ENCODE peak calls at places on chromosomes 13 and 19, in four cellular contexts. N, R, Y and Z are unnamed samples.

GRCh38 chr19:40741527-40742390 is 8.5 kb downstream of the ACTMAP start:
- DNase-seq in N (peak; percentile 13), R (no peak), Y (no peak), Z (no peak)

GRCh38 chr19:44735011-44735410 is 13.5 kb upstream of the BCL3 start:
- DNase-seq in N (no peak), R (no peak), Y (no peak), Z (no peak)

GRCh38 chr19:38061294-38061693 is 154.3 kb downstream of the SIPA1L3 start:
- DNase-seq in N (no peak), R (no peak), Y (no peak), Z (peak; percentile 95)

GRCh38 chr19:49546825-49547565 is 19.2 kb downstream of the RCN3 start:
- DNase-seq in N (peak; percentile 92), R (peak; percentile 78), Y (peak; percentile 74), Z (peak; percentile 89)

GRCh38 chr19:42150940-42151339 is 18.7 kb upstream of the POU2F2 start:
- DNase-seq in N (no peak), R (no peak), Y (no peak), Z (no peak)

GRCh38 chr13:20487927-20488326 is 37.7 kb downstream of the CRYL1 start:
- DNase-seq in N (no peak), R (no peak), Y (no peak), Z (no peak)

GRCh38 chr13:102195566-102196462 is 206.0 kb downstream of the FGF14 start:
- DNase-seq in N (peak; percentile 30), R (no peak), Y (no peak), Z (peak; percentile 47)

GRCh38 chr13:50714886-50715285 is 128.6 kb downstream of the DLEU7 start:
- DNase-seq in N (no peak), R (no peak), Y (no peak), Z (no peak)

GRCh38 chr13:20151016-20151415 is 9.8 kb downstream of the GJA3 start:
- DNase-seq in N (no peak), R (no peak), Y (no peak), Z (no peak)

GRCh38 chr19:18589380-18590272 is 1.0 kb downstream of the REX1BD start:
- DNase-seq in N (peak; percentile 94), R (peak; percentile 93), Y (peak; percentile 87), Z (peak; percentile 55)

GRCh38 chr19:4559569-4559968 is at the start of gene SEMA6B:
- DNase-seq in N (no peak), R (no peak), Y (no peak), Z (no peak)

GRCh38 chr19:17680235-17680722 is 7.9 kb downstream of the UNC13A start:
- DNase-seq in N (peak; percentile 63), R (peak; percentile 52), Y (no peak), Z (peak; percentile 62)

GRCh38 chr19:19113040-19113541 is 25.2 kb downstream of the TMEM161A start:
- DNase-seq in N (peak; percentile 54), R (peak; percentile 84), Y (peak; percentile 71), Z (peak; percentile 74)

GRCh38 chr19:10353793-10354391 is 14.5 kb upstream of the ICAM3 start:
- DNase-seq in N (peak; percentile 97), R (peak; percentile 99), Y (peak; percentile 99), Z (peak; percentile 17)

GRCh38 chr19:28372800-28373199 is 840.2 kb downstream of the UQCRFS1 start:
- DNase-seq in N (no peak), R (no peak), Y (no peak), Z (no peak)

GRCh38 chr19:11578342-11579142 is 1.1 kb upstream of the ACP5 start:
- DNase-seq in N (peak; percentile 47), R (peak; percentile 56), Y (peak; percentile 73), Z (no peak)

GRCh38 chr19:44900328-44901244 is 5.0 kb upstream of the APOE start:
- DNase-seq in N (no peak), R (no peak), Y (no peak), Z (no peak)

GRCh38 chr13:20679879-20680278 is 23.6 kb upstream of the IL17D start:
- DNase-seq in N (no peak), R (no peak), Y (no peak), Z (no peak)

GRCh38 chr13:25885418-25885817 is 166.4 kb downstream of the SHISA2 start:
- DNase-seq in N (no peak), R (no peak), Y (no peak), Z (no peak)

GRCh38 chr19:46574533-46574932 is 26.6 kb upstream of the CALM3 start:
- DNase-seq in N (peak; percentile 82), R (no peak), Y (no peak), Z (no peak)

GRCh38 chr19:5124111-5124855 is 155.4 kb downstream of the KDM4B start:
- DNase-seq in N (no peak), R (no peak), Y (no peak), Z (no peak)

DNA sequence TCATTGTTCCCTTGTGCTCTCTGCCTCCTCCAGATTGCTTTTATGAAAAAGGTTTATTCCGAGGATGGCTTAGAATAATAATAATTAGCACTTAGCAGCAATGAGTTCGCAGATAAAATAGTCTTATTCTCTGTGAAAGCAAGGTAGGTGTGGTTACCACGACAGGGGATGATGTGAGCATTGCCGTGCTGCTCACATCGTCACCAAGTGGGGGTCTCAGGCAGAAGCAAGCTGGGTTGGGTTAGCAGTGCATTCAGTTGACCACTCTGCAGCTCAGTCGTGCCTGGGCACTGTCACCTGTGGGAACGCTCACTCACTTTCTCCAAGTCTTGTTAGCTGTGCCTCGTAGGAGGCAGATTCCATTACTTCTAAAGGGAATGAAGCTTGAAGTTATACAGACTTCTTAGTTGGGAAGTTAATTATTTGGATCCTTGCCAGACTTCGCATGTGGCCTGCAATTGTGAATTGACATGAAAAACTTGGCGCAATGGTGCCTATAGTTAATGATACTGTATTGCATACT is 157.2 kb downstream of the MYO16 start:
- DNase-seq in N (no peak), R (no peak), Y (no peak), Z (no peak)
- H4K5ac ChIP-seq in N (no peak overlapping the region), R (no peak overlapping the region), Y (no peak overlapping the region), Z (no peak overlapping the region)

GRCh38 chr19:30701178-30701577 is 329.0 kb downstream of the ZNF536 start:
- DNase-seq in N (no peak), R (no peak), Y (no peak), Z (no peak)

GRCh38 chr19:30696514-30696913 is 324.3 kb downstream of the ZNF536 start:
- DNase-seq in N (peak; percentile 94), R (peak; percentile 87), Y (peak; percentile 82), Z (peak; percentile 9)

GRCh38 chr19:30703645-30704044 is 331.5 kb downstream of the ZNF536 start:
- DNase-seq in N (no peak), R (no peak), Y (no peak), Z (no peak)

GRCh38 chr19:30695171-30695875 is 323.1 kb downstream of the ZNF536 start:
- DNase-seq in N (peak; percentile 89), R (peak; percentile 72), Y (peak; percentile 72), Z (no peak)

DNA sequence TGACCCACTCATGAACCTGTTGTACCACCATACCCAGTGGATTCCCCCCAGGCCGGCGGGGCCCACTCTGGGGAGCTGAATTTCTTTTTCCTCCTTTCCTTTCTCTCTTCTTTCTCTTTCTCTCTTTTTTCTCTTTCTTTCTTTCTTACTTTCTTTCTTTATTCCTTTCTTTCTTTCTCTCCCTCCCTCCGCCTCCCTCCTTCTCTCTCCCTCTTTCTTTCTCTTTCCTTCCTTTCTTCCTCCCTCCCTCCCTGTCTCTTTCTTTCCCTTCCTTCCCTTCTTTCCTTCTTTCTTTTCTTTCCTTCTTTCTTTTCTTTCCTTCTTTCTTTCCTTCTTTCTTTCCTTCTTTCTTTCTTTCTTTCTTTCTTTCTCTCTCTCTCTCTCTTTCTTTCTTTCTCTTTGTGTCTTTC is 327.7 kb downstream of the ZNF536 start:
- DNase-seq in N (no peak), R (no peak), Y (no peak), Z (no peak)
- H4K5ac ChIP-seq in N (no peak overlapping the region), R (no peak overlapping the region), Y (no peak overlapping the region), Z (no peak overlapping the region)

DNA sequence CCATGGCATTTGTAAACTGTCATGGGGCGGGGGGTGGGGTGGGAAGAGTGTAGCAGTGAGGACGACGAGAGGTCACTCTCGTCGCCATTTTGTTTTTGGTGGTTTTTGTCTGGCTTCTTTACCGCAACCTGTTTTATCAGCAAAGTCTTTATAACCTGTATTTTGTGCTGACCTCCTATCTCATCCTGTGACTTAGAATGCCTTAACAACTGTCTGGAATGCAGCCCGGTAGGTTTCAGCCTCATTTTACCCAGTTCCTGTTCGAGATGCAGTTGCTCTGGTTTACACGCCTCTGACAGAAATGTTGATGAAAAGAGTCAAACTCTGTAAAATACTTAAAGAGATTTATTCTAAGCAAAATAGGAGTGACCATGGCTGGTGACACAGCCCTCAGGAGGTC is 852.0 kb downstream of the DACH1 start:
- DNase-seq in N (peak; percentile 46), R (no peak), Y (no peak), Z (no peak)
- H4K5ac ChIP-seq in N (no peak overlapping the region), R (no peak overlapping the region), Y (no peak overlapping the region), Z (no peak overlapping the region)

GRCh38 chr19:35341565-35342225 is 6.0 kb upstream of the FFAR1 start:
- DNase-seq in N (no peak), R (no peak), Y (no peak), Z (no peak)

GRCh38 chr19:35340431-35340830 is 7.3 kb upstream of the FFAR1 start:
- DNase-seq in N (no peak), R (no peak), Y (no peak), Z (no peak)

GRCh38 chr19:35344511-35345031 is 3.1 kb upstream of the FFAR1 start:
- DNase-seq in N (no peak), R (peak; percentile 21), Y (peak; percentile 35), Z (no peak)

GRCh38 chr19:35341006-35341405 is 6.7 kb upstream of the FFAR1 start:
- DNase-seq in N (no peak), R (no peak), Y (no peak), Z (no peak)

DNA sequence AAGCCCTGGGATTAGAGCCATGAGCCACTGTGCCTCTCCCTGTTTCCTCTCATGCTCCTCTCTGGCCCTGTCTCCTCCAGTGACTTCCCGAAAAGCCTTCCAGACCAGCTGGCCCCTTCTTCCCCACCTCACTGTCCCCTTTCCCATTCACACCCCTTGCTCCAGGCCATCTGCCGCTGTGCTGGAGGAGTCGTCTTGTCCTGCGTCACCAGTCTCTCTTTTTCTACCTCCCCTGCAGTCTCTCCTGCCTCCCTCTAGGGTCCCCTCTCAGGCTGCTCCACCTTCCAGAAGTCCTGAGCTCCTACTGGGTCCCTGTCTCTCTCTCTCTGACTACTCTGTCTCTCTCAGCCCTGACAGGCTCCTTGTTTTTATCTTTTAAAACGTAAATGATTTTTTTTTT is 5.3 kb upstream of the FFAR1 start:
- DNase-seq in N (peak; percentile 53), R (no peak), Y (no peak), Z (no peak)
- H4K5ac ChIP-seq in N (no peak overlapping the region), R (no peak overlapping the region), Y (no peak overlapping the region), Z (no peak overlapping the region)

DNA sequence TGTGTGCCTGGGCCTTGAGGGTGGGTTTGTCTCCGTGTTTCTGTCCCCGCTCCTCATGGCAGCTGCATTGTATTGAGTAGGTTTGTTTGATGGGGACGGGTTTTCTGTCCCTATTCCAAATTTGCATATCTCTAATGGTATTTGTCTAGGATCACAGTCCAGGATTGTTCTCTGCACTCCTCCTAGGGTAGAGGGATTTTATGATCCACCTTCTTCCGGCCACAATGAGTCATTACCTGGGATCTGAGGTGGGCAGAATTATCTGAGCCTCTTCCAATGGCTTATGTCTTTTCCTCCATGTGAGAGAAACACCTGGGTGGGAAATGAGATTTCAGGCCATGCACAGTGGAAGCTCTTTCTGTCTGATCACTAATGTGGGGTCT is 9.7 kb upstream of the LILRB3 start:
- DNase-seq in N (no peak), R (no peak), Y (no peak), Z (no peak)
- H4K5ac ChIP-seq in N (no peak overlapping the region), R (no peak overlapping the region), Y (no peak overlapping the region), Z (no peak overlapping the region)